ENCODE peak calls at places on chromosome 21, in seven cellular contexts. One of them, this sample, is unnamed.

GRCh38 chr21:31162827-31163226 is 124.6 kb upstream of the KRTAP19-8 start:
- DNase-seq in GM23338: no peak
- DNase-seq in cardiac muscle cell: peak
- DNase-seq in AG04450: no peak
- DNase-seq in hepatocyte: no peak
- DNase-seq in ovary: no peak
- DNase-seq in HFF-Myc: no peak
- DNase-seq in this sample: peak

GRCh38 chr21:43274946-43275310 is 106.1 kb downstream of the CRYAA start:
- DNase-seq in ovary: no peak
- DNase-seq in GM23338: no peak
- DNase-seq in hepatocyte: no peak
- DNase-seq in AG04450: no peak
- DNase-seq in HFF-Myc: no peak
- DNase-seq in cardiac muscle cell: no peak
- DNase-seq in this sample: no peak

GRCh38 chr21:31622397-31622796 is 37.1 kb upstream of the SOD1 start:
- DNase-seq in hepatocyte: no peak
- DNase-seq in ovary: no peak
- DNase-seq in cardiac muscle cell: no peak
- DNase-seq in GM23338: no peak
- DNase-seq in AG04450: no peak
- DNase-seq in HFF-Myc: no peak
- DNase-seq in this sample: no peak

GRCh38 chr21:42705746-42706374 is 52.4 kb downstream of the PDE9A start:
- DNase-seq in hepatocyte: no peak
- DNase-seq in GM23338: no peak
- DNase-seq in HFF-Myc: no peak
- DNase-seq in cardiac muscle cell: no peak
- DNase-seq in AG04450: no peak
- DNase-seq in ovary: no peak
- DNase-seq in this sample: no peak

GRCh38 chr21:39911286-39911685 is 44.0 kb downstream of the PCP4 start:
- DNase-seq in hepatocyte: no peak
- DNase-seq in AG04450: no peak
- DNase-seq in GM23338: peak
- DNase-seq in HFF-Myc: no peak
- DNase-seq in cardiac muscle cell: no peak
- DNase-seq in ovary: no peak
- DNase-seq in this sample: no peak

GRCh38 chr21:28516996-28517592 is 475.6 kb downstream of the LTN1 start:
- DNase-seq in HFF-Myc: no peak
- DNase-seq in AG04450: no peak
- DNase-seq in GM23338: peak
- DNase-seq in hepatocyte: peak
- DNase-seq in cardiac muscle cell: peak
- DNase-seq in ovary: peak
- DNase-seq in this sample: no peak

GRCh38 chr21:36079010-36079649 is 9.3 kb downstream of the CBR1 start:
- DNase-seq in cardiac muscle cell: no peak
- DNase-seq in AG04450: no peak
- DNase-seq in ovary: no peak
- DNase-seq in HFF-Myc: no peak
- DNase-seq in hepatocyte: no peak
- DNase-seq in GM23338: no peak
- DNase-seq in this sample: no peak

GRCh38 chr21:37642493-37642892 is 273.8 kb downstream of the KCNJ6 start:
- DNase-seq in HFF-Myc: no peak
- DNase-seq in cardiac muscle cell: no peak
- DNase-seq in hepatocyte: peak
- DNase-seq in GM23338: peak
- DNase-seq in ovary: no peak
- DNase-seq in AG04450: no peak
- DNase-seq in this sample: no peak

GRCh38 chr21:40049031-40049958 is 182.1 kb downstream of the PCP4 start:
- DNase-seq in ovary: no peak
- DNase-seq in AG04450: no peak
- DNase-seq in GM23338: no peak
- DNase-seq in hepatocyte: peak
- DNase-seq in cardiac muscle cell: no peak
- DNase-seq in HFF-Myc: no peak
- DNase-seq in this sample: no peak

GRCh38 chr21:37073417-37074194 is 552 bp downstream of the TTC3 start:
- DNase-seq in HFF-Myc: no peak
- DNase-seq in cardiac muscle cell: peak
- DNase-seq in GM23338: no peak
- DNase-seq in hepatocyte: peak
- DNase-seq in AG04450: no peak
- DNase-seq in ovary: peak
- DNase-seq in this sample: peak

GRCh38 chr21:20661745-20662470 is 336.3 kb upstream of the NCAM2 start:
- DNase-seq in HFF-Myc: no peak
- DNase-seq in AG04450: no peak
- DNase-seq in hepatocyte: no peak
- DNase-seq in cardiac muscle cell: no peak
- DNase-seq in GM23338: peak
- DNase-seq in ovary: no peak
- DNase-seq in this sample: no peak

GRCh38 chr21:15592271-15592860 is 137.4 kb upstream of the USP25 start:
- DNase-seq in AG04450: peak
- DNase-seq in GM23338: peak
- DNase-seq in cardiac muscle cell: peak
- DNase-seq in ovary: no peak
- DNase-seq in hepatocyte: peak
- DNase-seq in HFF-Myc: peak
- DNase-seq in this sample: peak

GRCh38 chr21:37225440-37225839 is 41.7 kb downstream of the VPS26C start:
- DNase-seq in ovary: no peak
- DNase-seq in GM23338: no peak
- DNase-seq in HFF-Myc: no peak
- DNase-seq in cardiac muscle cell: no peak
- DNase-seq in hepatocyte: no peak
- DNase-seq in AG04450: no peak
- DNase-seq in this sample: no peak

GRCh38 chr21:15651172-15651571 is 78.6 kb upstream of the USP25 start:
- DNase-seq in cardiac muscle cell: no peak
- DNase-seq in GM23338: no peak
- DNase-seq in ovary: no peak
- DNase-seq in HFF-Myc: no peak
- DNase-seq in hepatocyte: no peak
- DNase-seq in AG04450: no peak
- DNase-seq in this sample: no peak

GRCh38 chr21:30382201-30382600 is 10.1 kb upstream of the KRTAP13-2 start:
- DNase-seq in hepatocyte: no peak
- DNase-seq in AG04450: no peak
- DNase-seq in ovary: no peak
- DNase-seq in HFF-Myc: no peak
- DNase-seq in cardiac muscle cell: no peak
- DNase-seq in GM23338: no peak
- DNase-seq in this sample: no peak

GRCh38 chr21:33089439-33089838 is 19.5 kb downstream of the OLIG1 start:
- DNase-seq in hepatocyte: no peak
- DNase-seq in GM23338: no peak
- DNase-seq in AG04450: no peak
- DNase-seq in cardiac muscle cell: no peak
- DNase-seq in ovary: no peak
- DNase-seq in HFF-Myc: no peak
- DNase-seq in this sample: no peak

GRCh38 chr21:31262728-31263127 is 81.3 kb downstream of the TIAM1 start:
- DNase-seq in HFF-Myc: no peak
- DNase-seq in hepatocyte: no peak
- DNase-seq in ovary: no peak
- DNase-seq in GM23338: no peak
- DNase-seq in cardiac muscle cell: no peak
- DNase-seq in AG04450: no peak
- DNase-seq in this sample: no peak

GRCh38 chr21:38289697-38290096 is 32.9 kb downstream of the KCNJ15 start:
- DNase-seq in hepatocyte: peak
- DNase-seq in cardiac muscle cell: peak
- DNase-seq in HFF-Myc: peak
- DNase-seq in GM23338: no peak
- DNase-seq in AG04450: peak
- DNase-seq in ovary: no peak
- DNase-seq in this sample: peak

GRCh38 chr21:40556442-40556968 is 290.5 kb downstream of the DSCAM start:
- DNase-seq in hepatocyte: no peak
- DNase-seq in HFF-Myc: no peak
- DNase-seq in cardiac muscle cell: no peak
- DNase-seq in AG04450: no peak
- DNase-seq in ovary: no peak
- DNase-seq in GM23338: no peak
- DNase-seq in this sample: no peak

GRCh38 chr21:29656504-29657227 is 283.1 kb downstream of the GRIK1 start:
- DNase-seq in cardiac muscle cell: peak
- DNase-seq in AG04450: no peak
- DNase-seq in hepatocyte: no peak
- DNase-seq in HFF-Myc: peak
- DNase-seq in GM23338: no peak
- DNase-seq in ovary: no peak
- DNase-seq in this sample: peak

GRCh38 chr21:32538147-32538792 is 47.1 kb downstream of the TCP10L start:
- DNase-seq in AG04450: no peak
- DNase-seq in hepatocyte: no peak
- DNase-seq in ovary: no peak
- DNase-seq in GM23338: no peak
- DNase-seq in cardiac muscle cell: no peak
- DNase-seq in HFF-Myc: no peak
- DNase-seq in this sample: no peak

GRCh38 chr21:45404726-45405270 is at the start of gene COL18A1:
- DNase-seq in GM23338: peak
- DNase-seq in cardiac muscle cell: peak
- DNase-seq in hepatocyte: peak
- DNase-seq in AG04450: no peak
- DNase-seq in HFF-Myc: no peak
- DNase-seq in ovary: peak
- DNase-seq in this sample: peak

GRCh38 chr21:45620201-45620600 is 23.3 kb upstream of the PCBP3 start:
- DNase-seq in ovary: no peak
- DNase-seq in hepatocyte: no peak
- DNase-seq in HFF-Myc: no peak
- DNase-seq in GM23338: no peak
- DNase-seq in AG04450: no peak
- DNase-seq in cardiac muscle cell: no peak
- DNase-seq in this sample: no peak

GRCh38 chr21:17045214-17045835 is 467.5 kb upstream of the CXADR start:
- DNase-seq in cardiac muscle cell: peak
- DNase-seq in ovary: no peak
- DNase-seq in GM23338: peak
- DNase-seq in AG04450: peak
- DNase-seq in hepatocyte: peak
- DNase-seq in HFF-Myc: peak
- DNase-seq in this sample: peak

GRCh38 chr21:46159390-46159789 is 4.0 kb upstream of the FTCD start:
- DNase-seq in cardiac muscle cell: no peak
- DNase-seq in GM23338: no peak
- DNase-seq in hepatocyte: no peak
- DNase-seq in ovary: peak
- DNase-seq in AG04450: no peak
- DNase-seq in HFF-Myc: no peak
- DNase-seq in this sample: no peak

GRCh38 chr21:32728455-32729237 is 833 bp upstream of the SYNJ1 start:
- DNase-seq in GM23338: no peak
- DNase-seq in AG04450: no peak
- DNase-seq in hepatocyte: no peak
- DNase-seq in ovary: no peak
- DNase-seq in cardiac muscle cell: no peak
- DNase-seq in HFF-Myc: no peak
- DNase-seq in this sample: no peak

GRCh38 chr21:38777521-38777920 is 28.2 kb upstream of the ETS2 start:
- DNase-seq in hepatocyte: no peak
- DNase-seq in HFF-Myc: no peak
- DNase-seq in AG04450: no peak
- DNase-seq in cardiac muscle cell: no peak
- DNase-seq in ovary: no peak
- DNase-seq in GM23338: no peak
- DNase-seq in this sample: no peak

GRCh38 chr21:39048574-39048973 is 134.7 kb downstream of the PSMG1 start:
- DNase-seq in hepatocyte: no peak
- DNase-seq in ovary: no peak
- DNase-seq in GM23338: no peak
- DNase-seq in cardiac muscle cell: peak
- DNase-seq in HFF-Myc: no peak
- DNase-seq in AG04450: no peak
- DNase-seq in this sample: no peak

GRCh38 chr21:38323721-38324591 is 67.2 kb downstream of the KCNJ15 start:
- DNase-seq in GM23338: peak
- DNase-seq in cardiac muscle cell: peak
- DNase-seq in ovary: no peak
- DNase-seq in hepatocyte: peak
- DNase-seq in HFF-Myc: peak
- DNase-seq in AG04450: peak
- DNase-seq in this sample: peak

DNA sequence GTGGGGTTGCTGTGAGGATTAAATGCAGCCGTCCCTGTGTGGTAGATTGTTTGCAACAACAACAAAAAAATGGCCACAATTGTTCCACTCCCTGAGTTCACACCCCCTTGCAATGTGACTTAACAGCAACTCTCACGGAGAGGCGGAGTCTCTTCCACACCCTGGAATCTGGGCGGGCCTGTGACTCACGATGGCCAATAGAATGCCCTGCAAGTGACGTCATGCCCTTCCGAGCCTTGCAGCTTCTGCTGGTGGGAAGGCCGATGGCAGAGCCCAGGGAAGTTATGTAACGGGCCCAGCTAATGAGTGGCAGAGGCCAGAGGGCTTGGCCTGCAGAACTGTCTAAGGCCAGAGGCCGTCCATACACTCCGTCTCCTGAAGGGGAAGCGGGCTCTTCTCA is 87.9 kb downstream of the RIPK4 start:
- DNase-seq in ovary: peak
- DNase-seq in HFF-Myc: peak
- DNase-seq in AG04450: peak
- DNase-seq in cardiac muscle cell: peak
- DNase-seq in GM23338: peak
- DNase-seq in hepatocyte: peak
- DNase-seq in this sample: peak
- H3K4me3 ChIP-seq in ovary: no peak
- H3K4me3 ChIP-seq in HFF-Myc: no peak
- H3K4me3 ChIP-seq in AG04450: no peak
- H3K4me3 ChIP-seq in cardiac muscle cell: no peak
- H3K4me3 ChIP-seq in GM23338: no peak
- H3K4me3 ChIP-seq in hepatocyte: no peak
- H3K4me3 ChIP-seq in this sample: no peak

GRCh38 chr21:34279883-34280282 is 83.9 kb upstream of the KCNE2 start:
- DNase-seq in ovary: no peak
- DNase-seq in cardiac muscle cell: no peak
- DNase-seq in GM23338: no peak
- DNase-seq in HFF-Myc: no peak
- DNase-seq in hepatocyte: no peak
- DNase-seq in AG04450: no peak
- DNase-seq in this sample: no peak
- TF ChIP-seq CTCF in ovary: no peak
- TF ChIP-seq CTCF in cardiac muscle cell: no peak
- TF ChIP-seq CTCF in GM23338: no peak
- TF ChIP-seq CTCF in HFF-Myc: no peak
- TF ChIP-seq CTCF in hepatocyte: no peak
- TF ChIP-seq CTCF in AG04450: no peak
- TF ChIP-seq CTCF in this sample: no peak

GRCh38 chr21:25638634-25639166 is 358 bp upstream of the JAM2 start:
- DNase-seq in hepatocyte: no peak
- DNase-seq in AG04450: no peak
- DNase-seq in ovary: no peak
- DNase-seq in HFF-Myc: no peak
- DNase-seq in GM23338: no peak
- DNase-seq in cardiac muscle cell: peak
- DNase-seq in this sample: peak
- H3K4me3 ChIP-seq in hepatocyte: peak
- H3K4me3 ChIP-seq in AG04450: peak
- H3K4me3 ChIP-seq in ovary: peak
- H3K4me3 ChIP-seq in HFF-Myc: peak
- H3K4me3 ChIP-seq in GM23338: peak
- H3K4me3 ChIP-seq in cardiac muscle cell: peak
- H3K4me3 ChIP-seq in this sample: peak

GRCh38 chr21:44298301-44298700 is 1.6 kb upstream of the PFKL start:
- DNase-seq in ovary: no peak
- DNase-seq in cardiac muscle cell: no peak
- DNase-seq in hepatocyte: no peak
- DNase-seq in AG04450: no peak
- DNase-seq in GM23338: no peak
- DNase-seq in HFF-Myc: no peak
- DNase-seq in this sample: no peak
- TF ChIP-seq CTCF in ovary: no peak
- TF ChIP-seq CTCF in cardiac muscle cell: peak
- TF ChIP-seq CTCF in hepatocyte: no peak
- TF ChIP-seq CTCF in AG04450: peak
- TF ChIP-seq CTCF in GM23338: no peak
- TF ChIP-seq CTCF in HFF-Myc: peak
- TF ChIP-seq CTCF in this sample: peak

This sample was measured in foreskin fibroblast.